ENCODE peak calls at places on chromosome 21, in ten cellular contexts. C, H, A, U, Z, D, V, Q, X and W are unnamed samples.

GRCh38 chr21:46056450-46056903 is 41.4 kb upstream of the COL6A2 start:
- DNase-seq in C (peak), H (peak), A (no peak), U (no peak), Z (peak), D (peak), V (no peak), Q (peak), X (peak), W (peak)

GRCh38 chr21:18147678-18148077 is 97.0 kb upstream of the CHODL start:
- DNase-seq in C (no peak), H (no peak), A (peak), U (no peak), Z (no peak), D (no peak), V (no peak), Q (no peak), X (no peak), W (no peak)

GRCh38 chr21:40471103-40471502 is 375.9 kb downstream of the DSCAM start:
- DNase-seq in C (no peak), H (no peak), A (no peak), U (no peak), Z (no peak), D (no peak), V (no peak), Q (no peak), X (no peak), W (no peak)

GRCh38 chr21:34886554-34887385 is 162.3 kb downstream of the RUNX1 start:
- DNase-seq in C (no peak), H (no peak), A (no peak), U (peak), Z (peak), D (no peak), V (no peak), Q (no peak), X (peak), W (no peak)

GRCh38 chr21:33458861-33459260 is 20.9 kb downstream of the TMEM50B start:
- DNase-seq in C (no peak), H (no peak), A (no peak), U (no peak), Z (no peak), D (no peak), V (no peak), Q (no peak), X (no peak), W (no peak)

GRCh38 chr21:46096596-46096981 is 1.3 kb upstream of the COL6A2 start:
- DNase-seq in C (peak), H (no peak), A (no peak), U (no peak), Z (peak), D (no peak), V (peak), Q (no peak), X (no peak), W (peak)

GRCh38 chr21:34630536-34631143 is 15.7 kb upstream of the RCAN1 start:
- DNase-seq in C (no peak), H (no peak), A (no peak), U (peak), Z (no peak), D (no peak), V (peak), Q (no peak), X (peak), W (no peak)

GRCh38 chr21:34536820-34537219 is 24.8 kb upstream of the KCNE1 start:
- DNase-seq in C (no peak), H (no peak), A (no peak), U (no peak), Z (no peak), D (no peak), V (no peak), Q (no peak), X (no peak), W (no peak)

GRCh38 chr21:33682992-33683627 is 40.8 kb downstream of the ITSN1 start:
- DNase-seq in C (no peak), H (peak), A (peak), U (no peak), Z (no peak), D (no peak), V (no peak), Q (no peak), X (peak), W (no peak)

GRCh38 chr21:33698088-33698487 is 55.8 kb downstream of the ITSN1 start:
- DNase-seq in C (no peak), H (no peak), A (no peak), U (no peak), Z (no peak), D (no peak), V (no peak), Q (no peak), X (no peak), W (no peak)

GRCh38 chr21:23977971-23978370 is 1629.3 kb downstream of the MRPL39 start:
- DNase-seq in C (no peak), H (peak), A (no peak), U (no peak), Z (no peak), D (no peak), V (no peak), Q (no peak), X (no peak), W (no peak)

GRCh38 chr21:33856893-33857527 is 58.6 kb downstream of the ATP5PO start:
- DNase-seq in C (no peak), H (no peak), A (no peak), U (no peak), Z (no peak), D (no peak), V (no peak), Q (no peak), X (no peak), W (no peak)

GRCh38 chr21:18384771-18385170 is 18.8 kb downstream of the TMPRSS15 start:
- DNase-seq in C (no peak), H (no peak), A (no peak), U (no peak), Z (no peak), D (no peak), V (no peak), Q (no peak), X (peak), W (no peak)

GRCh38 chr21:25872271-25872670 is 137.5 kb downstream of the GABPA start:
- DNase-seq in C (no peak), H (no peak), A (no peak), U (no peak), Z (no peak), D (no peak), V (no peak), Q (no peak), X (no peak), W (no peak)

GRCh38 chr21:33308586-33309490 is 15.9 kb upstream of the IFNAR1 start:
- DNase-seq in C (no peak), H (no peak), A (no peak), U (peak), Z (no peak), D (no peak), V (no peak), Q (no peak), X (peak), W (no peak)

GRCh38 chr21:29145354-29145782 is 14.9 kb downstream of the MAP3K7CL start:
- DNase-seq in C (no peak), H (peak), A (peak), U (no peak), Z (no peak), D (no peak), V (no peak), Q (peak), X (peak), W (no peak)

GRCh38 chr21:26405071-26405470 is 168.0 kb downstream of the CYYR1 start:
- DNase-seq in C (no peak), H (peak), A (no peak), U (no peak), Z (no peak), D (no peak), V (no peak), Q (no peak), X (no peak), W (no peak)

GRCh38 chr21:34526618-34527290 is 14.7 kb upstream of the KCNE1 start:
- DNase-seq in C (peak), H (peak), A (peak), U (peak), Z (peak), D (no peak), V (peak), Q (peak), X (peak), W (peak)

GRCh38 chr21:46116846-46117585 is 19.1 kb downstream of the COL6A2 start:
- DNase-seq in C (peak), H (no peak), A (no peak), U (no peak), Z (no peak), D (peak), V (no peak), Q (no peak), X (peak), W (peak)

GRCh38 chr21:15928686-15929085 is 198.9 kb downstream of the USP25 start:
- DNase-seq in C (no peak), H (no peak), A (no peak), U (no peak), Z (no peak), D (no peak), V (no peak), Q (no peak), X (peak), W (no peak)

GRCh38 chr21:14862794-14863720 is 201.7 kb downstream of the NRIP1 start:
- DNase-seq in C (no peak), H (no peak), A (no peak), U (no peak), Z (no peak), D (no peak), V (no peak), Q (no peak), X (peak), W (no peak)

GRCh38 chr21:16587671-16588379 is 858.0 kb downstream of the USP25 start:
- DNase-seq in C (peak), H (no peak), A (no peak), U (no peak), Z (no peak), D (no peak), V (no peak), Q (no peak), X (peak), W (no peak)

GRCh38 chr21:35506352-35506751 is 457.2 kb upstream of the RUNX1 start:
- DNase-seq in C (no peak), H (peak), A (no peak), U (no peak), Z (no peak), D (no peak), V (no peak), Q (no peak), X (no peak), W (no peak)

GRCh38 chr21:35637431-35637830 is 422.9 kb downstream of the SETD4 start:
- DNase-seq in C (no peak), H (no peak), A (no peak), U (no peak), Z (no peak), D (no peak), V (no peak), Q (no peak), X (peak), W (no peak)

GRCh38 chr21:33931799-33932390 is 16.3 kb upstream of the ATP5PO start:
- DNase-seq in C (no peak), H (no peak), A (no peak), U (peak), Z (no peak), D (no peak), V (no peak), Q (no peak), X (no peak), W (no peak)

GRCh38 chr21:25458484-25458883 is 148.8 kb downstream of the MRPL39 start:
- DNase-seq in C (no peak), H (no peak), A (no peak), U (no peak), Z (no peak), D (no peak), V (no peak), Q (no peak), X (no peak), W (no peak)

GRCh38 chr21:43315244-43316137 is 111.4 kb downstream of the SIK1 start:
- DNase-seq in C (no peak), H (no peak), A (no peak), U (no peak), Z (peak), D (no peak), V (no peak), Q (no peak), X (no peak), W (no peak)
- TF ChIP-seq CTCF in C (no peak), H (no peak), A (peak), U (no peak), Z (no peak), D (no peak), V (peak), Q (no peak), X (peak), W (no peak)

GRCh38 chr21:31686272-31686913 is 26.9 kb downstream of the SOD1 start:
- DNase-seq in C (no peak), H (no peak), A (no peak), U (no peak), Z (no peak), D (no peak), V (no peak), Q (no peak), X (no peak), W (no peak)

GRCh38 chr21:31687108-31687507 is 27.6 kb downstream of the SOD1 start:
- DNase-seq in C (no peak), H (no peak), A (no peak), U (no peak), Z (no peak), D (no peak), V (no peak), Q (no peak), X (no peak), W (no peak)

GRCh38 chr21:31682625-31683024 is 23.1 kb downstream of the SOD1 start:
- DNase-seq in C (no peak), H (peak), A (no peak), U (no peak), Z (no peak), D (no peak), V (no peak), Q (no peak), X (no peak), W (no peak)

GRCh38 chr21:31684918-31685317 is 25.4 kb downstream of the SOD1 start:
- DNase-seq in C (no peak), H (no peak), A (no peak), U (no peak), Z (no peak), D (no peak), V (no peak), Q (no peak), X (no peak), W (no peak)

DNA sequence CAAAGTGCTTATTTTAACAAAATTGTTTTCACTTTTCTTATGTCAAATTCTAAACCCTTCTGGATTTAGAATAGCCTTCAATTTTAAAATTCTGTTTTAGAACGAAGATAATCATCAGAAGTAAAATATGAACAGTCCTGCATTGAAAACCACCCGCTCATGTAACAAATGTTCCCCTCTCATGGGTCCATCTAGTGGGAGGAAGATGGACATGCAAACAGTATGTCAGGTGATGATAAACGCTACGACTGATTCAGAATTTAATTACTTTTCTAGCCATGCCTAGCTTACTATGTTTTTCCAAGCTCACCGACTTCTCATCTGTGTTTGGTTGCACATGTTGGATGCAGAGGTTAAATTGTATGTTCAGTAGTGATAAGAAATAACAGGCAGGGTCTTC is 23.5 kb downstream of the SOD1 start:
- DNase-seq in C (no peak), H (no peak), A (no peak), U (no peak), Z (no peak), D (no peak), V (no peak), Q (no peak), X (no peak), W (no peak)
- TF ChIP-seq CTCF in C (no peak), H (no peak), A (no peak), U (no peak), Z (peak), D (no peak), V (no peak), Q (no peak), X (no peak), W (no peak)

DNA sequence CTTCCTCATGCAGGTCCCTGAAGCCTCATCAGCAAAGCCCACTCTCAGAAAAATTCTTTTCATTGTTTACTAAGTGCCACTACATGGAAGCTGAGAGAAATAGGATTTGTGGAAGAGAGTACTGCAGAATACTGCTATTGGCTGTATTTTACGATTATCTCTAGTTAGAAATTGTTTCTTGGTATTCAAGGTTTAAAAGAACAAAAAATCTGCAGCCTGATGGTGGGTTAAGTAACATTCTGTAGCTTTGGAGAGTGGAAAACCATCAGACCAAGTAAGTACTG is 27.3 kb downstream of the PTTG1IP start:
- DNase-seq in C (no peak), H (no peak), A (no peak), U (no peak), Z (no peak), D (no peak), V (no peak), Q (no peak), X (no peak), W (no peak)
- TF ChIP-seq CTCF in C (no peak), H (no peak), A (no peak), U (no peak), Z (no peak), D (no peak), V (no peak), Q (no peak), X (no peak), W (no peak)

GRCh38 chr21:20971296-20971921 is 26.8 kb upstream of the NCAM2 start:
- DNase-seq in C (no peak), H (peak), A (peak), U (peak), Z (no peak), D (no peak), V (peak), Q (no peak), X (peak), W (no peak)
- TF ChIP-seq CTCF in C (no peak), H (peak), A (peak), U (no peak), Z (peak), D (peak), V (no peak), Q (no peak), X (peak), W (no peak)

GRCh38 chr21:30269803-30270530 is 12.8 kb downstream of the KRTAP24-1 start:
- DNase-seq in C (no peak), H (no peak), A (no peak), U (no peak), Z (no peak), D (no peak), V (no peak), Q (no peak), X (no peak), W (no peak)

DNA sequence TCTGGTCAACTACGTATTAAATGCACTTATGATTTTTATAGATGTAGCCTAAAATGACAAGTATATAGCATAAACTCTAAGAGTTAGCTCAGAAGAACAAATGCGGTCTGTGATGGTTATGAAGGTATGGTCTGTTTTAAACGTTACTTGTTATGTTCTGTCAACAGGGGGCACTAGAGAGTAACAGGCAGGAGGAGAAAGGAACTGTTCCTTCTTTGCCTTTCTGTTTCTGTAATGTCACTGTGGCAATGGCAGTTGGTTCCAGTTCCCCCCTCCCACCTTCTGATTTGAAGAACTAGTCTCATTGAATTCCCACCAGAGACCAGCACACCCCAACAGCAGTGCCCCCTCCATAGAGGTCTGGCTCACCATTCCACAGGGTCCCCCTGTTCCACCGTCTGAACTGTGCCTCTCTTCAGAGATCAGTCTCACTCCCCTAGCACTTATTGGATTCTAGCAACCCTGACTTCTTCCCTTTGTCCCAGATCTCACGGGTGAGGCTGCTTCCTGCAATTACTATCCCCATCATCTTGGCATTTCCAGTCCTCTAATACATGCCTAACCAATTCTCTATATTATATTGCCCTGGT is 14.0 kb downstream of the KRTAP24-1 start:
- DNase-seq in C (no peak), H (no peak), A (no peak), U (no peak), Z (no peak), D (no peak), V (no peak), Q (no peak), X (peak), W (no peak)
- TF ChIP-seq CTCF in C (no peak), H (no peak), A (no peak), U (no peak), Z (no peak), D (no peak), V (no peak), Q (no peak), X (peak), W (no peak)

GRCh38 chr21:44927587-44928461 is 7.1 kb upstream of the ITGB2 start:
- DNase-seq in C (no peak), H (no peak), A (peak), U (peak), Z (peak), D (no peak), V (peak), Q (no peak), X (peak), W (no peak)
- TF ChIP-seq CTCF in C (no peak), H (peak), A (peak), U (no peak), Z (no peak), D (no peak), V (no peak), Q (no peak), X (peak), W (no peak)

DNA sequence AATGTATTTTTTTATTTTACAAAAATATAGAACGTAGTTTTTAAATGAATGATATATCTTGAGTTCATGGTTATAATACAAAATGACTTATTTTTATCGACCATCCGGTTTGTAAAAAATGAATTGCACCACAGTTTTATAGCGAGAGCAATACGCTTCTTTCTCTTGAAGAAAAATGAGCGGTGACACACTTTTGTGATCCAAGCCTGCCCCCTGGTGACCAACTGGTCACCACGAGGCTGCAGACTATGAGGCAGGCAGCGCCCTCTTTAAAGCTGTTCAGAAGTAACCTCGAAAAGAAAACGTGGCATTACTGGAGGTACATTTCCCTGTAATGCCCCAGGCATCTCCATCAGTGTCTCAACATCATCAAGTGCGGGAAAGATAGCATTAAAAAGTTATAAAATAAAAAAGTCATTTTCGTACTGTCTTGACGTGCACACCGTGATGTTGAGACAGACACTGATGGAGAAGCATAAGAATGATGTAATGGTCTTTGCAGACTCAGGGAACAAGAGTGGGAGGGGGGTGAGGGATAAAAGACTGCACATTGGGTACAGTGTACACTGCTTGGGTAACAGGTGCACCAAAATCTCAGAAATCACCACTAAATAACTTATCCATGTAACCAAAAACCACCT is 734.2 kb upstream of the ADAMTS5 start:
- DNase-seq in C (peak), H (peak), A (peak), U (peak), Z (peak), D (peak), V (peak), Q (peak), X (peak), W (peak)
- TF ChIP-seq CTCF in C (peak), H (peak), A (peak), U (peak), Z (peak), D (peak), V (peak), Q (peak), X (peak), W (no peak)

DNA sequence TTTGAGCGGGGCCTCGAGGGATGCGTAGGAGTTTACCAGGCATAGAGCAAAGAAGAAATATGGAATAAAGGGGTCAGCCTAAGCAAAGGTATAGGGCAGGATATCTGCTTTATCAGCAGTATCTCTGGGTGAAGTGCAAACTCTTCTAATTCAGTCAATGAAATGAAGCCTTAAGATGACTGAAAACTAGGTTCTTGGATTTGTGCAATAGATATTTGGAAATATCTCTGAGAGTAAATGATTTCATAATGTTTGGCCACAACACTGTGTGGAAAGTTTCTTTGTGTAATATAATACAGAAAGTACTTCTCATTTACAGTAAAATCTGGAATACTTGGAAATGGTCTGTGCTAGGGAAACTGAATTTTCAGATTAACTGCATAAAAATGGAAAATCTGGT is 26.1 kb downstream of the KCNJ15 start:
- DNase-seq in C (no peak), H (no peak), A (no peak), U (no peak), Z (no peak), D (no peak), V (no peak), Q (no peak), X (peak), W (no peak)
- TF ChIP-seq CTCF in C (no peak), H (no peak), A (no peak), U (no peak), Z (no peak), D (no peak), V (no peak), Q (no peak), X (no peak), W (no peak)